ENCODE peak calls at places on chromosome X, in ten cellular contexts. K is neural crest cell, D is WERI-Rb-1, L is hepatocyte, S is breast epithelium, Q is mammary epithelial cell, X is Calu3, Z is lower leg skin, J is astrocyte of the spinal cord, H is transverse colon. A is an unnamed sample.

GRCh38 chrX:111869639-111870034 is 6.3 kb upstream of the TRPC5OS start:
- DNase-seq in K (peak), D (peak), L (peak), S (no peak), Q (peak), X (peak), Z (no peak), J (peak), H (peak), A (no peak)

GRCh38 chrX:111164728-111165127 is 68.7 kb downstream of the PAK3 start:
- DNase-seq in K (no peak), D (peak), L (peak), S (no peak), Q (no peak), X (no peak), Z (no peak), J (no peak), H (no peak), A (no peak)

GRCh38 chrX:133254666-133255065 is 36.5 kb upstream of the TFDP3 start:
- DNase-seq in K (no peak), D (no peak), L (no peak), S (no peak), Q (peak), X (no peak), Z (no peak), J (peak), H (no peak), A (no peak)

GRCh38 chrX:40152173-40152705 is 54.5 kb upstream of the BCOR start:
- DNase-seq in K (peak), D (no peak), L (no peak), S (no peak), Q (no peak), X (peak), Z (no peak), J (no peak), H (peak), A (no peak)

GRCh38 chrX:2609431-2610238 is 81.5 kb upstream of the CD99 start:
- DNase-seq in K (peak), D (no peak), L (no peak), S (no peak), Q (peak), X (no peak), Z (peak), J (peak), H (no peak), A (no peak)

GRCh38 chrX:150421816-150422215 is 58.7 kb downstream of the MAMLD1 start:
- DNase-seq in K (no peak), D (no peak), L (no peak), S (no peak), Q (no peak), X (no peak), Z (no peak), J (peak), H (no peak), A (no peak)

GRCh38 chrX:21612154-21612553 is 46.0 kb downstream of the KLHL34 start:
- DNase-seq in K (no peak), D (no peak), L (no peak), S (no peak), Q (no peak), X (no peak), Z (no peak), J (no peak), H (no peak), A (no peak)

GRCh38 chrX:15505104-15505503 is 4.5 kb downstream of the BMX start:
- DNase-seq in K (no peak), D (no peak), L (no peak), S (no peak), Q (peak), X (no peak), Z (no peak), J (no peak), H (no peak), A (no peak)

GRCh38 chrX:22124098-22124497 is 92.0 kb downstream of the PHEX start:
- DNase-seq in K (no peak), D (no peak), L (no peak), S (no peak), Q (peak), X (no peak), Z (peak), J (no peak), H (no peak), A (no peak)

GRCh38 chrX:18793601-18794089 is 86.2 kb downstream of the PPEF1 start:
- DNase-seq in K (no peak), D (peak), L (peak), S (no peak), Q (no peak), X (no peak), Z (no peak), J (peak), H (no peak), A (no peak)

GRCh38 chrX:24204331-24204730 is 54.8 kb downstream of the ZFX start:
- DNase-seq in K (no peak), D (no peak), L (no peak), S (no peak), Q (peak), X (no peak), Z (no peak), J (peak), H (no peak), A (no peak)

GRCh38 chrX:68508799-68509198 is 9.9 kb downstream of the YIPF6 start:
- DNase-seq in K (no peak), D (no peak), L (no peak), S (no peak), Q (peak), X (no peak), Z (no peak), J (no peak), H (no peak), A (no peak)

GRCh38 chrX:155216179-155216939 is at the start of gene VBP1:
- DNase-seq in K (peak), D (peak), L (peak), S (peak), Q (peak), X (peak), Z (peak), J (peak), H (peak), A (peak)

GRCh38 chrX:111492085-111492484 is 19.4 kb upstream of the SERTM2 start:
- DNase-seq in K (no peak), D (no peak), L (no peak), S (no peak), Q (no peak), X (no peak), Z (no peak), J (no peak), H (no peak), A (no peak)

GRCh38 chrX:69060631-69061408 is 104.4 kb downstream of the PJA1 start:
- DNase-seq in K (peak), D (peak), L (peak), S (no peak), Q (peak), X (peak), Z (peak), J (peak), H (peak), A (no peak)

GRCh38 chrX:18173494-18174180 is 47.0 kb downstream of the BEND2 start:
- DNase-seq in K (no peak), D (no peak), L (no peak), S (no peak), Q (no peak), X (no peak), Z (no peak), J (no peak), H (no peak), A (no peak)

GRCh38 chrX:107565005-107565404 is 63.3 kb upstream of the PRPS1 start:
- DNase-seq in K (no peak), D (no peak), L (no peak), S (no peak), Q (no peak), X (no peak), Z (no peak), J (no peak), H (no peak), A (no peak)

GRCh38 chrX:48695925-48696300 is 621 bp upstream of the SUV39H1 start:
- DNase-seq in K (no peak), D (peak), L (no peak), S (no peak), Q (no peak), X (no peak), Z (no peak), J (no peak), H (no peak), A (no peak)

GRCh38 chrX:41599507-41599906 is 89.3 kb upstream of the GPR34 start:
- DNase-seq in K (no peak), D (no peak), L (no peak), S (no peak), Q (no peak), X (no peak), Z (no peak), J (no peak), H (no peak), A (no peak)

GRCh38 chrX:104668550-104668949 is 102.6 kb downstream of the IL1RAPL2 start:
- DNase-seq in K (no peak), D (no peak), L (peak), S (no peak), Q (peak), X (no peak), Z (no peak), J (peak), H (no peak), A (no peak)

GRCh38 chrX:129980540-129981206 is 1.8 kb upstream of the BCORL1 start:
- DNase-seq in K (peak), D (peak), L (peak), S (no peak), Q (no peak), X (peak), Z (peak), J (no peak), H (peak), A (no peak)

GRCh38 chrX:12701625-12702024 is 89.6 kb upstream of the PRPS2 start:
- DNase-seq in K (peak), D (peak), L (peak), S (peak), Q (peak), X (peak), Z (no peak), J (peak), H (peak), A (no peak)

GRCh38 chrX:630007-630921 is at the start of gene SHOX:
- DNase-seq in K (no peak), D (no peak), L (no peak), S (no peak), Q (no peak), X (no peak), Z (no peak), J (no peak), H (no peak), A (no peak)

GRCh38 chrX:74232859-74233258 is 71.1 kb upstream of the ZCCHC13 start:
- DNase-seq in K (no peak), D (no peak), L (no peak), S (no peak), Q (peak), X (peak), Z (no peak), J (peak), H (no peak), A (no peak)
- TF ChIP-seq CTCF in K (peak), D (no peak), L (no peak), S (no peak), Q (no peak), X (no peak), Z (no peak), J (no peak), H (no peak), A (no peak)

DNA sequence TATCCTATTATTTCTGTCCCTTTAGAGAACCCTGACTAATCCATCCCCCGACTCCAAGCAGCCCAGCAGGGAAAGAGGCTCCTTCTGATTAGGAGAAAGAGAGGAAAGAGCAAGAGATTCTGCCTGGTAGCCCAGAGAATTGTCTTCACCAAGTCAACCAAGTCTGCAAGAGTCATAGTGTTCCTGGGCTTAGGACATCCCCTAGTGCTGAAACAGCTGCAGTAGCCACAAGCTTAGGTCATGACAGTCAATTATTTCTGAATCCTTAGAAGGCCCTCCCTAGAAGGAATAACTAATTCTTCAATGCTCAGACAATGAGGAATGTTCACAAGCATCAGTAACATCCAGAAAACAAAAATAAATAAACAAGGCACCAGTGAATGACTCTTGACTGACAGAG is 480.3 kb upstream of the GRIA3 start:
- DNase-seq in K (no peak), D (no peak), L (no peak), S (no peak), Q (peak), X (no peak), Z (no peak), J (peak), H (no peak), A (no peak)
- TF ChIP-seq CTCF in K (no peak), D (no peak), L (no peak), S (no peak), Q (peak), X (no peak), Z (no peak), J (no peak), H (no peak), A (no peak)

GRCh38 chrX:124226129-124226528 is 106.3 kb upstream of the TEX13D start:
- DNase-seq in K (no peak), D (no peak), L (no peak), S (no peak), Q (peak), X (no peak), Z (no peak), J (no peak), H (no peak), A (no peak)

GRCh38 chrX:124230573-124231300 is 101.7 kb upstream of the TEX13D start:
- DNase-seq in K (no peak), D (no peak), L (no peak), S (no peak), Q (no peak), X (no peak), Z (no peak), J (no peak), H (no peak), A (no peak)

GRCh38 chrX:124229374-124229773 is 103.1 kb upstream of the TEX13D start:
- DNase-seq in K (no peak), D (no peak), L (no peak), S (no peak), Q (no peak), X (no peak), Z (no peak), J (no peak), H (no peak), A (no peak)

GRCh38 chrX:124231454-124231853 is 101.0 kb upstream of the TEX13D start:
- DNase-seq in K (peak), D (no peak), L (no peak), S (no peak), Q (no peak), X (no peak), Z (no peak), J (no peak), H (no peak), A (no peak)

GRCh38 chrX:124228849-124229248 is 103.6 kb upstream of the TEX13D start:
- DNase-seq in K (no peak), D (no peak), L (no peak), S (no peak), Q (no peak), X (no peak), Z (no peak), J (no peak), H (no peak), A (no peak)
- TF ChIP-seq CTCF in K (no peak), D (no peak), L (no peak), S (no peak), Q (no peak), X (no peak), Z (no peak), J (no peak), H (no peak), A (no peak)

DNA sequence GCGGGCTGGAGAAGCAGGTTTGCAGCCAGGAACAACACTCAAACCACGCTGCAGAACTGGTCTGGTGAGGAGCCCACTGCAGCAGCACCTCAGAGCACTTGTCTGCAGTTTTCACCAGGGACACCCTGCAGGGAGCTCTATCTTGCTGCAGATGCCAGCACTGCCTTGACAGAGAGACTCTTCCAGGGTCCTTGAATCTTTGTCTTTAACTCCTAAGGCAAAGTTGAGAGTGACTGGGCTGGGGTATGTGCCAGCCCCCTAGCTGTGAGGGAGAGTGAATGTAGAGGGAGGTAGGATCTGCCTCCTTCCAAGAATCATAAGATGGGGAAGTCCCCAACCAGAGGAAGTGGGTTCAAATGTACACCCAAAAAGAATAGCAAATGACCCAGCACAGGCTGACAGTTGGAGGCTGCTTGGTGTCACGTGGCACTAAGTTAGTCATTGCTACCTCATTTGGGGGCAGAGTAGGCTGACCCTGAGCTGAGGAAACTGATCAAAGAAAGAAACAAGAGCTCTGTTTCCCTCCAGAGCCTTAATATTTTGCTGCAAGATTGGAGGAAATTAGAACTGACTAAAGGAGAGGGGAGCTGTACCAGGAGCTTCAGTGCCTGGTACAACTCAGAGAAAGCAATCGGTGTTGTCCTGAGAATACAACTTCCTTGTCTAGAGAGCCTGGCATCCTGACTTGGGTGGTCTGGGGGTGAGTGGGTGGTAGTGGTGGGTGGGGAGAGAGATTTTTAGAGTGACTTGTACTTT is 28.2 kb upstream of the HUWE1 start:
- DNase-seq in K (no peak), D (no peak), L (no peak), S (peak), Q (peak), X (peak), Z (no peak), J (peak), H (peak), A (peak)
- TF ChIP-seq CTCF in K (no peak), D (no peak), L (no peak), S (no peak), Q (peak), X (no peak), Z (no peak), J (no peak), H (no peak), A (no peak)

GRCh38 chrX:95071052-95071451 is 1397.0 kb downstream of the FAM133A start:
- DNase-seq in K (no peak), D (no peak), L (no peak), S (no peak), Q (no peak), X (no peak), Z (no peak), J (no peak), H (no peak), A (no peak)
- TF ChIP-seq CTCF in K (peak), D (no peak), L (peak), S (no peak), Q (peak), X (no peak), Z (no peak), J (peak), H (no peak), A (no peak)

DNA sequence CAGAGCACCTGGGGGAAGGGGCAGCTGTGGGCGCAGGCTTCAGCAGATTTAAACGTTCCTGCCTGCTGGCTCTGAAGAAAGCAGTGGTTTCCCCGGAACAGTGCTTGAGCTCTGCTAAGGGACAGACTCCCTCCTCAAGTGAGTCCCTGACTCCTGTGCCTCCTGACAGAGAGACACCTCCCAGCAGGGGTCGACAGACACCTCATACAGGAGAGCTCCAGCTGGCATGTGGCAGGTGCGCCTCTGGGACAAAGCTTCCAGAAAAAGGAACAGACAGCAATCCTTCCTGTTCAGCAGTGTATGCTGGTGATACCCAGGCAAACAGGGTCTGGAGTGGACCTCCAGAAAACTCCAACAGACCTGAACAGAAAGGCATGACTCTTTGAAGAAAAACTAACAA is 68.1 kb downstream of the ZC4H2 start:
- DNase-seq in K (no peak), D (no peak), L (no peak), S (no peak), Q (no peak), X (no peak), Z (no peak), J (no peak), H (no peak), A (no peak)
- TF ChIP-seq CTCF in K (no peak), D (no peak), L (no peak), S (no peak), Q (no peak), X (no peak), Z (no peak), J (no peak), H (no peak), A (no peak)

DNA sequence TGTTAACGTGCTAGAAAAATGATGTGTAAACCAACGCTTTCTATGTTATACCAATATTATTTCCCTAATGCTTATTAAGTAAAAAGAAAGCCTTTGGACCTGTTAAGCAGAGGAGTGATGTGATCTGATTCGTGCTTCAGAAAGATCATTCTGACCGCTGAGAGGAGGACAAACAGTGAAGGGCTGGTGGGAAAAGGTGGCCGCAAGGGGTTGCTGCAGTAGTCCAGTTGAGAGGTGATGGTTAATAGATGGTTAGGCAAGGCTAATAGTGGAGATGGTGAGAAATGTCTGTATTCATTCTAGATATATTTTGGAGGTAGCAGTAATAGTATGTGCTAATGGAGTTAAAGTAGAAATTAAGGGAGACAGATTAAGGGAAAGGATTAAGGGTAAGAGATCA is 12.9 kb upstream of the VGLL1 start:
- DNase-seq in K (no peak), D (no peak), L (no peak), S (no peak), Q (no peak), X (no peak), Z (no peak), J (no peak), H (no peak), A (no peak)
- TF ChIP-seq CTCF in K (no peak), D (no peak), L (no peak), S (no peak), Q (no peak), X (no peak), Z (no peak), J (no peak), H (no peak), A (no peak)

GRCh38 chrX:109714340-109714958 is 18.6 kb downstream of the ACSL4 start:
- DNase-seq in K (no peak), D (no peak), L (no peak), S (no peak), Q (peak), X (no peak), Z (no peak), J (peak), H (no peak), A (no peak)

GRCh38 chrX:109716431-109717028 is 16.5 kb downstream of the ACSL4 start:
- DNase-seq in K (no peak), D (no peak), L (no peak), S (no peak), Q (no peak), X (no peak), Z (no peak), J (peak), H (no peak), A (no peak)

GRCh38 chrX:109719262-109719661 is 13.8 kb downstream of the ACSL4 start:
- DNase-seq in K (no peak), D (no peak), L (no peak), S (no peak), Q (no peak), X (no peak), Z (no peak), J (no peak), H (no peak), A (no peak)
- TF ChIP-seq CTCF in K (no peak), D (no peak), L (no peak), S (no peak), Q (no peak), X (no peak), Z (no peak), J (no peak), H (no peak), A (no peak)

DNA sequence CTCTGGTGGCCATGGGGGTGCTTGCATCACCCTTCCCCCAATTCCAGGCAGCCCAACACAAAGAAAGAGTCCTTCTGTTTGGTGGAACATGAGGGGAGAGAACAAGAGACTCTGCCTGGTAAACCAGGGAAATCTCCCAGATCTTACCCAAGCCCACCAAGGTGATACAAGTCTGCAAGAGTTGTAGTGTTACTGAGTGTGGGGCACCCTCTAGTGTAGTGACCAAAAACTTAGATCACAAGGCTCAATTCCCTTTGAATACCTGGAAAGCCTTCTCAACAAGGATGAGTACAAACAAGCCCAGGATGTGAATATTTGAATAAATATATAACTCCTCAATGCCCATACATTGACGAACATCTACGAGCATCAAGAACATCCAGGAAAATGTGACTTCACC is 64.7 kb downstream of the IL13RA2 start:
- DNase-seq in K (no peak), D (no peak), L (no peak), S (no peak), Q (no peak), X (no peak), Z (no peak), J (no peak), H (no peak), A (no peak)
- TF ChIP-seq CTCF in K (no peak), D (no peak), L (no peak), S (no peak), Q (peak), X (no peak), Z (no peak), J (no peak), H (no peak), A (no peak)